ENCODE peak calls at places on chromosomes 11 and 22, in ten cellular contexts. W, M, H, I, S, J, C, Q, U and O are unnamed samples.

GRCh38 chr11:16881074-16881709 is 133.0 kb downstream of the PLEKHA7 start:
- DNase-seq in C (peak), Q (peak), I (no peak), M (no peak), U (peak), J (peak), H (no peak), S (no peak), W (no peak), O (no peak)

GRCh38 chr11:68076371-68077042 is 37.7 kb downstream of the TCIRG1 start:
- DNase-seq in H (no peak), W (no peak), U (no peak), I (no peak), C (no peak), M (no peak), S (no peak), Q (no peak), J (no peak), O (peak)

GRCh38 chr11:131975624-131976420 is 605.4 kb downstream of the NTM start:
- DNase-seq in C (no peak), J (no peak), H (no peak), Q (no peak), U (no peak), S (no peak), M (no peak), I (no peak), W (no peak), O (no peak)

GRCh38 chr22:45478108-45478771 is 24.4 kb upstream of the FBLN1 start:
- DNase-seq in C (peak), U (no peak), S (no peak), J (peak), I (no peak), H (peak), W (no peak), M (no peak), Q (peak), O (no peak)

GRCh38 chr11:46367244-46367915 is 14.1 kb upstream of the MDK start:
- DNase-seq in H (peak), Q (no peak), U (no peak), J (no peak), C (no peak), S (peak), I (peak), M (peak), W (peak), O (peak)

GRCh38 chr11:129620705-129621104 is 194.9 kb upstream of the TMEM45B start:
- DNase-seq in W (no peak), I (no peak), C (peak), U (no peak), J (no peak), H (no peak), M (no peak), Q (peak), S (no peak), O (no peak)

GRCh38 chr11:73376803-73377629 is 817 bp downstream of the RELT start:
- DNase-seq in Q (peak), S (peak), W (peak), H (peak), M (peak), U (no peak), I (peak), C (peak), J (peak), O (peak)

GRCh38 chr11:28964811-28965210 is 856.6 kb downstream of the METTL15 start:
- DNase-seq in I (no peak), J (no peak), W (no peak), C (no peak), H (no peak), Q (peak), M (no peak), S (no peak), U (no peak), O (no peak)

GRCh38 chr11:70142171-70142875 is 60.8 kb upstream of the FADD start:
- DNase-seq in C (peak), M (no peak), J (no peak), S (no peak), I (no peak), Q (no peak), W (no peak), H (no peak), U (no peak), O (no peak)

GRCh38 chr22:31343235-31344191 is 2.6 kb downstream of the PATZ1 start:
- DNase-seq in Q (no peak), I (no peak), H (peak), M (no peak), W (no peak), U (peak), C (peak), S (no peak), J (no peak), O (peak)

GRCh38 chr11:35313066-35313765 is 106.1 kb downstream of the SLC1A2 start:
- DNase-seq in C (no peak), I (no peak), J (no peak), H (no peak), S (no peak), W (no peak), Q (no peak), M (no peak), U (no peak), O (no peak)

GRCh38 chr11:2987881-2988280 is 4.2 kb downstream of the NAP1L4 start:
- DNase-seq in U (peak), M (no peak), I (peak), H (no peak), W (peak), Q (peak), J (no peak), C (no peak), S (peak), O (peak)

GRCh38 chr11:1488575-1489180 is 2.1 kb upstream of the MOB2 start:
- DNase-seq in I (no peak), C (no peak), U (no peak), M (no peak), W (no peak), Q (no peak), H (no peak), S (no peak), J (no peak), O (no peak)